ENCODE peak calls at places on chromosomes 6 and 20, in four cellular contexts. H is HepG2, T is WTC11, S is GM12878. Q is an unnamed sample.

GRCh38 chr6:20280288-20280621 is 68.0 kb upstream of the MBOAT1 start:
- DNase-seq in H (no peak), T (no peak), S (no peak), Q (peak)

GRCh38 chr6:14107000-14107399 is 10.6 kb upstream of the CD83 start:
- DNase-seq in H (no peak), T (no peak), S (no peak), Q (no peak)

GRCh38 chr20:53294804-53295203 is 298.8 kb downstream of the ZNF217 start:
- DNase-seq in H (no peak), T (no peak), S (no peak), Q (no peak)

GRCh38 chr6:33589723-33590530 is 9.9 kb upstream of the BAK1 start:
- DNase-seq in H (peak), T (peak), S (peak), Q (peak)

GRCh38 chr6:170420791-170421776 is 114.5 kb downstream of the FAM120B start:
- DNase-seq in H (no peak), T (no peak), S (no peak), Q (no peak)

GRCh38 chr6:114576330-114576729 is 233.5 kb upstream of the HS3ST5 start:
- DNase-seq in H (no peak), T (no peak), S (no peak), Q (no peak)

GRCh38 chr20:2217857-2218529 is 77.8 kb upstream of the TGM3 start:
- DNase-seq in H (no peak), T (no peak), S (peak), Q (no peak)

GRCh38 chr6:159106627-159107241 is 61.9 kb upstream of the TAGAP start:
- DNase-seq in H (peak), T (peak), S (peak), Q (peak)

GRCh38 chr6:36386495-36387439 is 702 bp downstream of the ETV7 start:
- DNase-seq in H (no peak), T (peak), S (no peak), Q (no peak)

GRCh38 chr6:110331816-110332215 is 26.3 kb downstream of the METTL24 start:
- DNase-seq in H (no peak), T (no peak), S (no peak), Q (no peak)

GRCh38 chr6:26205625-26206574 is 118.7 kb downstream of the HFE start:
- DNase-seq in H (peak), T (no peak), S (no peak), Q (peak)

GRCh38 chr20:47466704-47467459 is 34.8 kb upstream of the NCOA3 start:
- DNase-seq in H (no peak), T (no peak), S (no peak), Q (no peak)

GRCh38 chr20:46709459-46710148 is at the start of gene SLC2A10:
- DNase-seq in H (peak), T (peak), S (no peak), Q (peak)

GRCh38 chr20:45969712-45970634 is 2.0 kb downstream of the ZNF335 start:
- DNase-seq in H (peak), T (peak), S (no peak), Q (no peak)

GRCh38 chr6:36577298-36577697 is 16.9 kb upstream of the SRSF3 start:
- DNase-seq in H (peak), T (no peak), S (no peak), Q (peak)

GRCh38 chr20:20369353-20370086 is 1.6 kb downstream of the INSM1 start:
- DNase-seq in H (no peak), T (peak), S (no peak), Q (no peak)

GRCh38 chr6:125753218-125753936 is 3.9 kb downstream of the HEY2 start:
- DNase-seq in H (peak), T (no peak), S (no peak), Q (peak)

GRCh38 chr20:266604-267562 is 9.4 kb downstream of the DEFB132 start:
- DNase-seq in H (peak), T (peak), S (peak), Q (peak)

GRCh38 chr6:101462576-101462975 is 69.1 kb downstream of the GRIK2 start:
- DNase-seq in H (no peak), T (no peak), S (no peak), Q (no peak)

GRCh38 chr6:29736563-29736962 is 13.3 kb downstream of the HLA-F start:
- DNase-seq in H (no peak), T (no peak), S (no peak), Q (no peak)

GRCh38 chr20:59955131-59955796 is 3.0 kb upstream of the CDH26 start:
- DNase-seq in H (peak), T (no peak), S (no peak), Q (peak)

GRCh38 chr6:134034951-134035822 is 17.2 kb downstream of the SLC2A12 start:
- DNase-seq in H (no peak), T (no peak), S (no peak), Q (no peak)

GRCh38 chr6:144411506-144412165 is 126.5 kb downstream of the UTRN start:
- DNase-seq in H (no peak), T (no peak), S (no peak), Q (no peak)

GRCh38 chr6:111211411-111212030 is 124.2 kb downstream of the SLC16A10 start:
- DNase-seq in H (no peak), T (no peak), S (no peak), Q (peak)

GRCh38 chr6:124076336-124077048 is 272.8 kb downstream of the NKAIN2 start:
- DNase-seq in H (no peak), T (no peak), S (no peak), Q (no peak)

GRCh38 chr6:25332671-25333071 is 53.5 kb downstream of the CARMIL1 start:
- DNase-seq in H (no peak), T (no peak), S (no peak), Q (no peak)

GRCh38 chr6:107079429-107079828 is 35.9 kb downstream of the BEND3 start:
- DNase-seq in H (peak), T (peak), S (no peak), Q (no peak)
- TF ChIP-seq CREM in H (no peak), T (no peak), S (no peak), Q (no peak)

DNA sequence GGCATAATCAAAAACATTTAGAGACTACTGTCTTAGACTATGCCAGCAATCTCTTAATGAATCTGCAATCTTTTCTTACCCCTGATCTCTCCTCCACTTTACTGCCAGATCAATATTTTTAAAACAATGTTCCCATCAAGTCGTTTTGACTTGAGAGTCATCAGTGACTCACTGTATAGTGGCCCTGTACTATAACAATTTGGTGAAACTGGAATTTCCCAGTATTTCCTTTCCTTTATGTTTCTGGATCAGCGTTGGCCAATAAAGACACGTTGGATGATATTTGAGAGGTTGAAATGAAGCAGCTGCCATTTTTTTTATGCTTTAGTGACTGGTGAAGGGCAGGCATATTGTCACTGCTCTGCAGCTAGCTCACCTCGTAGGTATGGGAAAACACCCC is 10.1 kb upstream of the SMIM13 start:
- DNase-seq in H (no peak), T (no peak), S (no peak), Q (no peak)
- TF ChIP-seq CREM in H (no peak), T (no peak), S (no peak), Q (no peak)

GRCh38 chr6:41355952-41356351 is 20.5 kb downstream of the NCR2 start:
- DNase-seq in H (no peak), T (no peak), S (no peak), Q (no peak)
- TF ChIP-seq CREM in H (no peak), T (no peak), S (no peak), Q (no peak)

GRCh38 chr20:56323656-56324055 is 35.1 kb upstream of the FAM210B start:
- DNase-seq in H (no peak), T (no peak), S (no peak), Q (no peak)

GRCh38 chr20:56324806-56325205 is 34.0 kb upstream of the FAM210B start:
- DNase-seq in H (no peak), T (no peak), S (no peak), Q (no peak)

GRCh38 chr20:56328861-56329260 is 29.9 kb upstream of the FAM210B start:
- DNase-seq in H (peak), T (no peak), S (no peak), Q (no peak)
- TF ChIP-seq CREM in H (no peak), T (no peak), S (no peak), Q (no peak)

GRCh38 chr6:72941263-72941662 is 284.0 kb downstream of the KHDC1L start:
- DNase-seq in H (no peak), T (no peak), S (no peak), Q (no peak)
- TF ChIP-seq CREM in H (no peak), T (no peak), S (no peak), Q (no peak)

GRCh38 chr6:106612956-106613516 is 16.3 kb downstream of the RTN4IP1 start:
- DNase-seq in H (no peak), T (no peak), S (no peak), Q (no peak)

GRCh38 chr6:106613590-106613989 is 15.7 kb downstream of the RTN4IP1 start:
- DNase-seq in H (no peak), T (no peak), S (no peak), Q (no peak)

GRCh38 chr6:106611030-106611429 is 18.3 kb downstream of the RTN4IP1 start:
- DNase-seq in H (no peak), T (no peak), S (no peak), Q (no peak)

GRCh38 chr6:106608080-106608668 is 21.1 kb downstream of the RTN4IP1 start:
- DNase-seq in H (peak), T (no peak), S (peak), Q (peak)

GRCh38 chr6:106609699-106610098 is 19.6 kb downstream of the RTN4IP1 start:
- DNase-seq in H (peak), T (peak), S (no peak), Q (no peak)
- TF ChIP-seq CREM in H (no peak), T (no peak), S (no peak), Q (no peak)

DNA sequence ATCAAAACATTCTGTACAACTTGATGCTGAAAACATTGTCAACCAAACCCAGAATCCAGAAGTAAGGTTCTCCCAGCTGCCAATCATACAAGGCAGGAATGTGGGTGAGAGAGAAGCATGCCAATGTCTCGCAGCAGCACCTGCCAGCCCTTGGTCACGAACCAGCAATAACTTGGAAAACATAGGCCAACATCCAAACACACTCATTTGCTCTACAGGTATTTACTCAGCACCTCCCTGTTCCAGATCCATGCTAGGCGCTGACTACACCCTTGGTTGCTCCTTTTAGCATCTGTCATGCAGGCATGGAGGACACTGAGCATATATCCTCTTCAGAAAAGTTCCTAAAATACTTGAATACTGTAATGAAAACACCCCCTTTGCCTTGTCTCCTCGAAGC is 63.6 kb downstream of the FAXC start:
- DNase-seq in H (no peak), T (no peak), S (no peak), Q (no peak)
- TF ChIP-seq CREM in H (no peak), T (no peak), S (no peak), Q (no peak)

GRCh38 chr6:138787138-138787537 is 8.7 kb upstream of the ECT2L start:
- DNase-seq in H (no peak), T (no peak), S (no peak), Q (no peak)
- TF ChIP-seq CREM in H (no peak), T (no peak), S (no peak), Q (no peak)